ENCODE peak calls at places on chromosomes 3 and 15, in nine cellular contexts. D, S, H, P, U, O, R, F and C are unnamed samples.

GRCh38 chr3:46406786-46407611 is at the start of the genes CCR5AS and CCRL2:
- DNase-seq in U (no peak), R (peak; percentile 85), S (peak; percentile 18), O (no peak), H (no peak), F (peak; percentile 76), D (peak; percentile 72), P (no peak), C (peak; percentile 35)

GRCh38 chr15:68186671-68187397 is 18.3 kb downstream of the CALML4 start:
- DNase-seq in H (no peak), P (no peak), U (no peak), O (no peak), D (no peak), S (peak; percentile 82), R (no peak), F (no peak), C (peak; percentile 80)

GRCh38 chr3:133996251-133996661 is 33.5 kb downstream of the SLCO2A1 start:
- DNase-seq in U (no peak), S (no peak), D (no peak), P (no peak), O (no peak), R (no peak), H (peak; percentile 72), F (peak; percentile 60), C (peak; percentile 33)

GRCh38 chr3:14633819-14634424 is 17.6 kb upstream of the CCDC174 start:
- DNase-seq in U (no peak), P (peak; percentile 80), D (no peak), R (peak; percentile 32), H (peak; percentile 75), O (peak; percentile 45), F (no peak), S (peak; percentile 49), C (peak; percentile 30)

GRCh38 chr3:10108091-10108490 is at the start of gene FANCD2OS:
- DNase-seq in S (no peak), P (peak; percentile 7), U (no peak), D (no peak), F (no peak), R (no peak), O (no peak), H (peak; percentile 38), C (no peak)

GRCh38 chr3:29440321-29441019 is 159.6 kb downstream of the RBMS3 start:
- DNase-seq in O (no peak), D (no peak), H (no peak), S (peak; percentile 42), P (peak; percentile 30), F (no peak), U (no peak), R (no peak), C (peak; percentile 29)

GRCh38 chr15:70585707-70586034 is 177.7 kb downstream of the UACA start:
- DNase-seq in R (no peak), P (no peak), D (peak; percentile 48), U (no peak), F (no peak), S (no peak), H (no peak), O (no peak), C (no peak)

GRCh38 chr3:94360982-94361381 is 298.1 kb downstream of the NSUN3 start:
- DNase-seq in U (no peak), D (peak; percentile 70), F (peak; percentile 87), P (no peak), H (no peak), O (no peak), S (peak; percentile 1), R (peak; percentile 56), C (peak; percentile 49)

GRCh38 chr15:77421370-77421700 is 647 bp downstream of the HMG20A start:
- DNase-seq in F (no peak), U (no peak), H (peak; percentile 59), S (no peak), D (no peak), R (no peak), O (no peak), P (peak; percentile 40), C (no peak)

GRCh38 chr3:31014317-31015040 is 120.0 kb upstream of the GADL1 start:
- DNase-seq in U (no peak), F (no peak), H (no peak), S (peak; percentile 57), D (no peak), O (peak; percentile 53), P (no peak), R (no peak), C (peak; percentile 22)

GRCh38 chr15:79459666-79460065 is 27.5 kb downstream of the MINAR1 start:
- DNase-seq in F (no peak), U (no peak), D (no peak), H (no peak), R (no peak), S (no peak), O (no peak), P (no peak), C (no peak)

GRCh38 chr3:114115151-114115550 is 58.6 kb downstream of the QTRT2 start:
- DNase-seq in D (no peak), O (no peak), S (peak; percentile 72), F (no peak), U (no peak), R (no peak), P (no peak), H (no peak), C (no peak)

GRCh38 chr3:41026394-41027177 is 172.7 kb upstream of the CTNNB1 start:
- DNase-seq in O (no peak), D (no peak), R (peak; percentile 88), S (peak; percentile 31), F (peak; percentile 82), P (peak; percentile 15), U (no peak), H (peak; percentile 54), C (peak; percentile 84)

GRCh38 chr15:50137330-50137761 is 18.3 kb upstream of the ATP8B4 start:
- DNase-seq in O (peak; percentile 97), R (no peak), P (no peak), S (peak; percentile 98), D (no peak), F (no peak), U (no peak), H (no peak), C (peak; percentile 93)

GRCh38 chr15:62824111-62824737 is 218.3 kb upstream of the TPM1 start:
- DNase-seq in U (no peak), P (no peak), F (no peak), O (no peak), D (no peak), R (no peak), S (peak; percentile 76), H (no peak), C (peak; percentile 75)

GRCh38 chr3:194754091-194754490 is 68.4 kb downstream of the FAM43A start:
- DNase-seq in P (no peak), O (no peak), F (no peak), S (no peak), H (no peak), U (no peak), R (no peak), D (no peak), C (no peak)

GRCh38 chr3:15682766-15683165 is 81.2 kb downstream of the BTD start:
- DNase-seq in H (no peak), D (no peak), R (no peak), F (no peak), P (no peak), U (no peak), S (peak; percentile 69), O (no peak), C (no peak)

GRCh38 chr15:60590935-60591490 is 112.1 kb upstream of the ICE2 start:
- DNase-seq in O (no peak), S (peak; percentile 52), F (peak; percentile 76), U (peak; percentile 24), H (peak; percentile 88), P (peak; percentile 82), D (peak; percentile 76), R (peak; percentile 21), C (peak; percentile 26)

GRCh38 chr15:81274932-81275341 is 49.0 kb downstream of the STARD5 start:
- DNase-seq in H (peak; percentile 91), F (peak; percentile 85), P (peak; percentile 95), O (no peak), U (peak; percentile 44), S (peak; percentile 79), R (peak; percentile 84), D (peak; percentile 78), C (peak; percentile 76)

GRCh38 chr3:180855364-180855763 is 57.1 kb upstream of the FXR1 start:
- DNase-seq in O (no peak), P (peak; percentile 85), U (no peak), F (no peak), S (no peak), R (no peak), H (peak; percentile 89), D (no peak), C (no peak)
- TF ChIP-seq CTCF in O (peak; percentile 13), P (peak; percentile 55), U (no peak), F (no peak), S (peak; percentile 18), R (peak; percentile 25), H (peak; percentile 62), D (no peak), C (no peak)

GRCh38 chr3:168091961-168092360 is 3.8 kb downstream of the GOLIM4 start:
- DNase-seq in F (no peak), D (no peak), H (no peak), U (no peak), O (no peak), S (no peak), P (no peak), R (no peak), C (no peak)

GRCh38 chr3:168094877-168095610 is 680 bp downstream of the GOLIM4 start:
- DNase-seq in R (peak; percentile 63), H (peak; percentile 88), S (peak; percentile 55), P (peak; percentile 81), O (no peak), D (peak; percentile 76), F (peak; percentile 80), U (peak; percentile 23), C (peak; percentile 72)

GRCh38 chr3:168094580-168094876 is 1.2 kb downstream of the GOLIM4 start:
- DNase-seq in F (no peak), O (no peak), S (peak; percentile 65), H (no peak), P (no peak), U (peak; percentile 26), D (no peak), R (no peak), C (no peak)

GRCh38 chr3:168093229-168093628 is 2.5 kb downstream of the GOLIM4 start:
- DNase-seq in P (no peak), H (no peak), S (no peak), F (no peak), U (no peak), R (no peak), O (no peak), D (no peak), C (peak; percentile 31)

GRCh38 chr3:168093790-168094189 is 1.9 kb downstream of the GOLIM4 start:
- DNase-seq in F (no peak), O (no peak), D (no peak), H (no peak), S (no peak), U (no peak), P (no peak), R (no peak), C (peak; percentile 12)
- H3K4me3 ChIP-seq in F (peak overlapping the region; percentile 96), O (peak overlapping the region; percentile 94), D (peak overlapping the region; percentile 81), H (peak overlapping the region; percentile 90), S (peak overlapping the region; percentile 91), U (peak overlapping the region; percentile 83), P (peak overlapping the region; percentile 79), R (peak overlapping the region; percentile 78), C (peak overlapping the region; percentile 92)

GRCh38 chr3:70094197-70094596 is 94.7 kb downstream of the SAMMSON start:
- DNase-seq in P (no peak), H (no peak), S (no peak), F (no peak), U (no peak), D (no peak), O (no peak), R (no peak), C (no peak)
- TF ChIP-seq CTCF in P (no peak), H (no peak), S (no peak), F (no peak), U (no peak), D (no peak), O (no peak), R (no peak), C (no peak)

GRCh38 chr3:45211466-45212094 is 14.5 kb downstream of the TMEM158 start:
- DNase-seq in U (no peak), D (no peak), H (no peak), P (no peak), O (no peak), R (no peak), S (peak; percentile 66), F (peak; percentile 89), C (no peak)
- H3K4me3 ChIP-seq in U (no peak overlapping the region), D (no peak overlapping the region), H (no peak overlapping the region), P (no peak overlapping the region), O (no peak overlapping the region), R (no peak overlapping the region), S (no peak overlapping the region), F (no peak overlapping the region), C (no peak overlapping the region)